ENCODE peak calls at places on chromosomes 2 and 18, in six cellular contexts. F, M, E, D, W and I are unnamed samples.

GRCh38 chr2:168686485-168687191 is 115.8 kb upstream of the NOSTRIN start:
- DNase-seq in F (no peak), M (peak), E (no peak), D (peak), W (peak), I (no peak)

GRCh38 chr2:44051948-44052347 is 56.2 kb upstream of the LRPPRC start:
- DNase-seq in F (peak), M (no peak), E (no peak), D (no peak), W (no peak), I (no peak)

GRCh38 chr18:34467059-34467458 is 242.3 kb upstream of the NOL4 start:
- DNase-seq in F (no peak), M (peak), E (no peak), D (no peak), W (peak), I (no peak)

GRCh38 chr2:170298861-170299429 is 121.0 kb downstream of the MYO3B start:
- DNase-seq in F (no peak), M (no peak), E (no peak), D (no peak), W (peak), I (no peak)

GRCh38 chr2:240812721-240813120 is 7.3 kb downstream of the KIF1A start:
- DNase-seq in F (no peak), M (no peak), E (no peak), D (no peak), W (no peak), I (no peak)

GRCh38 chr18:5975111-5975622 is 79.8 kb upstream of the TMEM200C start:
- DNase-seq in F (no peak), M (peak), E (no peak), D (peak), W (peak), I (no peak)

GRCh38 chr2:102657770-102658169 is 38.4 kb downstream of the SLC9A2 start:
- DNase-seq in F (no peak), M (no peak), E (no peak), D (no peak), W (no peak), I (no peak)

GRCh38 chr2:153105829-153106578 is 372.6 kb downstream of the RPRM start:
- DNase-seq in F (no peak), M (no peak), E (no peak), D (no peak), W (no peak), I (no peak)

GRCh38 chr18:59456657-59457056 is 97.6 kb upstream of the LMAN1 start:
- DNase-seq in F (no peak), M (no peak), E (no peak), D (no peak), W (no peak), I (no peak)

GRCh38 chr2:172086349-172087190 is 1.3 kb downstream of the DLX1 start:
- DNase-seq in F (peak), M (no peak), E (peak), D (no peak), W (no peak), I (peak)
- TF ChIP-seq CTCF in F (peak), M (peak), E (no peak), D (no peak), W (no peak), I (no peak)

DNA sequence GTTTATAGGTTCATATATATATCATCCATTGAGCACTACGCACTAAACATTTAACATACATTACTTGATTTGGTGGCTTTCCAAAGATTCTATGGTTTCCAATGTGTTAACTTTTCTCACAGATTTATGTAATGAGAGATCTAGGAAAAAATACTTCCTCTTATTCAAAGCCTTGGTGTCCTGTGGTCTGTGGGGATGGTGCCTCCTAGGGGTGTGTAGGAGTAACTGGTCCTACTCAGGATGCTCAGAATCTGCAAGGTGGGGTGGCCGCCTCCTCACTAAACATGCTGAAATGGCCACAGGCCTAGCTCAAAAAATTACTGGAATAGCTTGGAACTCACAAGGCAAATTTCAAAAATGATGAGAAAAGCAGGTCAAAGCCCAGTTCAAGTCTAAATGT is 11.6 kb downstream of the GPR55 start:
- DNase-seq in F (peak), M (no peak), E (no peak), D (no peak), W (peak), I (no peak)
- TF ChIP-seq CTCF in F (peak), M (peak), E (peak), D (peak), W (peak), I (peak)

DNA sequence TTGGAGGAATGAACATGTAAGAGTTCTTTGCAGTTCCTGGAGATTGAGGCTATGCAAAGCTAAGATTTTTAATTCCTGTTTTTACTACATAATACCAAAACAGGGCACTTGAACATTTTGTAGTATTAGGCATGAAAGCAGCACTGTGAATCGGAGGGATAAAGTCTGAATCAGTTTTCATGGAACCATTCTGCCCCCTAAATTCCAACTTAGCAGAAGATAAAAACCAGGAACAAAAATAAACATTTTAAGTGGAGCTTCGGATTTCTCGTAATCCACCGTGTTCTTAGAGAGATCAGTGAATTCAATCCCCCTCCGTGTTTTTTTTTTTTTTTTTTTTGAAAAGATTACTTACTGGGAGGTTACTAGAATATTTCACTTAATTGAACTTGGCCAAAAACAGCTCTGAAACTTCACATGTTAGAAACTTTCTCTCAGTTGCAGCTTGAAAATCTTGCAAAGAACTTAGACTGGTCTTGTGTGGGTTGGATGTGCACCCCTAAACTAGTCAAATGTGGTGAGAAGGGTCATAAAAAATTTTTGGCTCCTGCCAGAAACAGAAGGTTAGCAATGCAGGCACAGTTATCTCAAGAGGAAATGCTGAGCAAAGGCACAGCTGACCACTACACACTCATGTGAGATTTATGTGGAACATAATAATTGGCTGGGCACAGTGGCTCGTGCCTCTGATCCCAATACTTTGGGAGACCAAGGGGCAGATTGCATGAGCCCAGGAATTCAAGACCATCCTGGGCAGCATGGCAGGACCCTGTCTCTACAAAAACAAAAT is 145.4 kb upstream of the RNF152 start:
- DNase-seq in F (no peak), M (peak), E (no peak), D (peak), W (peak), I (no peak)
- TF ChIP-seq CTCF in F (no peak), M (no peak), E (no peak), D (peak), W (no peak), I (no peak)

GRCh38 chr18:24923138-24923537 is 428.8 kb downstream of the ZNF521 start:
- DNase-seq in F (no peak), M (no peak), E (no peak), D (no peak), W (no peak), I (no peak)

GRCh38 chr18:24926649-24927048 is 425.3 kb downstream of the ZNF521 start:
- DNase-seq in F (no peak), M (no peak), E (no peak), D (no peak), W (no peak), I (no peak)

GRCh38 chr18:24928479-24928878 is 423.5 kb downstream of the ZNF521 start:
- DNase-seq in F (no peak), M (no peak), E (no peak), D (no peak), W (no peak), I (no peak)

GRCh38 chr18:24922491-24922890 is 429.5 kb downstream of the ZNF521 start:
- DNase-seq in F (no peak), M (no peak), E (no peak), D (no peak), W (no peak), I (no peak)

DNA sequence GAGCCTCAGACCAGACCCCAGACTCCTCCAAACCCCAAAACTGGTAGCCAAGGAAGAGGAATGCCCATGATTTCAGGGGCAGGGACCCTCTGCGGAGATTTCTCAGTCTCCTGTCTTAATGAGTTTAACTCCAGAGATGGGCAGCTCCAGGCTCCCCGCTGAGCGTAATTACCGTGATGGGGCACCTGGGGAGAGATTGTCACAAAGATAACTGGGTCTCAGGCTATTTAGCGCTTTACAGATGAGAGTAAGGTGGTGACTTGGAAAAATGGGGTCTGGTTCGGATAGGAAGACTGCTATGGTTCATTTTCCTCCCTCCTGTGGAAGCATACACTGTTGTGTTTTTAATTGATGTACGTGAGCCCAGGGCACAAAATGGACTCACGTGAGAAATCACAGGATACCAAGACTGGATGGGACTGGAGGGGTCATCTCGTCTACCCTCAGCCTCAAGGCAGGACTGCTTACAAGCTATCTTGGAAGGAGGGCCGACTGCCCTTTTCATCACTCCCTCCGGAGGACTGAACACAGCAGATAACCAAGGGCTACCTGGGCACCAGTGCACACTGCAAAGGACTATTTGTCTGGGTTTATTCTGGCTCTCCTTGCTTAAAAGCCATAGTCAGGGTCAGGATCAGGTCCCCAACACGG is 427.8 kb downstream of the ZNF521 start:
- DNase-seq in F (peak), M (no peak), E (no peak), D (no peak), W (no peak), I (no peak)
- TF ChIP-seq CTCF in F (no peak), M (no peak), E (no peak), D (no peak), W (no peak), I (no peak)